ENCODE peak calls at places on chromosomes 16 and 17, in five cellular contexts. D, T, F, Q and P are unnamed samples.

GRCh38 chr16:31696968-31697743 is 169.5 kb downstream of the AHSP start:
- DNase-seq in T (no peak), F (no peak), D (no peak), Q (no peak), P (no peak)

GRCh38 chr17:80260791-80261158 is at the start of gene RNF213:
- DNase-seq in T (peak), D (no peak), F (no peak), Q (peak), P (peak)

GRCh38 chr17:4840893-4841242 is 7.7 kb downstream of the MINK1 start:
- DNase-seq in D (no peak), Q (peak), F (no peak), T (no peak), P (no peak)

GRCh38 chr16:78605548-78606097 is 506.2 kb downstream of the WWOX start:
- DNase-seq in T (no peak), D (no peak), F (no peak), Q (no peak), P (no peak)

GRCh38 chr17:75864448-75864871 is 9.3 kb upstream of the WBP2 start:
- DNase-seq in D (peak), F (peak), T (peak), Q (no peak), P (peak)

GRCh38 chr17:62807812-62808575 is at the start of gene MARCHF10:
- DNase-seq in D (no peak), T (peak), F (no peak), Q (peak), P (peak)

GRCh38 chr16:29958756-29959155 is 3.1 kb upstream of the TMEM219 start:
- DNase-seq in Q (no peak), F (no peak), T (no peak), D (no peak), P (no peak)

GRCh38 chr17:55487727-55488436 is 23.4 kb downstream of the SMIM36 start:
- DNase-seq in T (no peak), F (no peak), Q (no peak), D (no peak), P (no peak)

GRCh38 chr16:68636064-68636551 is 9.0 kb upstream of the CDH3 start:
- DNase-seq in F (no peak), T (no peak), D (peak), Q (no peak), P (no peak)

GRCh38 chr16:18788828-18789514 is 1.2 kb downstream of the RPS15A start:
- DNase-seq in F (no peak), D (no peak), T (no peak), Q (no peak), P (no peak)

GRCh38 chr17:1714980-1715802 is 5.0 kb upstream of the TLCD2 start:
- DNase-seq in Q (peak), F (peak), D (peak), T (peak), P (no peak)

GRCh38 chr16:65876200-65876498 is 490.3 kb upstream of the CDH5 start:
- DNase-seq in F (no peak), D (no peak), T (no peak), Q (no peak), P (no peak)

GRCh38 chr17:57900991-57901743 is 51.3 kb upstream of the MRPS23 start:
- DNase-seq in T (no peak), D (peak), Q (no peak), F (no peak), P (no peak)

GRCh38 chr16:4315185-4316102 is at the start of gene GLIS2:
- DNase-seq in F (peak), T (peak), Q (peak), D (no peak), P (peak)

GRCh38 chr17:66715745-66716156 is 119.2 kb upstream of the CACNG5 start:
- DNase-seq in T (no peak), D (no peak), Q (no peak), F (peak), P (peak)

GRCh38 chr17:50346313-50347086 is 574 bp downstream of the XYLT2 start:
- DNase-seq in D (no peak), F (no peak), Q (peak), T (peak), P (peak)

GRCh38 chr17:78020717-78021108 is 62.2 kb downstream of the TNRC6C start:
- DNase-seq in T (no peak), F (no peak), Q (no peak), D (no peak), P (no peak)

GRCh38 chr16:4038448-4038847 is 77.8 kb downstream of the ADCY9 start:
- DNase-seq in T (no peak), Q (no peak), F (no peak), D (no peak), P (no peak)

GRCh38 chr17:78658281-78658785 is 81.1 kb upstream of the DNAH17 start:
- DNase-seq in F (peak), Q (no peak), T (no peak), D (no peak), P (no peak)

GRCh38 chr16:56743840-56744239 is 13.9 kb downstream of the NUP93 start:
- DNase-seq in T (no peak), Q (peak), F (no peak), D (no peak), P (no peak)

GRCh38 chr17:76152580-76152979 is 11.5 kb upstream of the FOXJ1 start:
- DNase-seq in Q (no peak), F (no peak), D (no peak), T (no peak), P (no peak)

GRCh38 chr16:19228057-19228456 is 57.5 kb upstream of the CLEC19A start:
- DNase-seq in F (no peak), Q (no peak), T (no peak), D (no peak), P (no peak)

GRCh38 chr16:67537636-67538591 is 9.3 kb downstream of the RIPOR1 start:
- DNase-seq in T (peak), F (no peak), D (no peak), Q (peak), P (peak)

GRCh38 chr17:17741346-17742023 is 60.2 kb downstream of the RAI1 start:
- DNase-seq in D (peak), T (no peak), Q (no peak), F (no peak), P (no peak)

GRCh38 chr17:35868791-35869190 is at the start of gene HEATR9:
- DNase-seq in T (no peak), D (no peak), Q (no peak), F (no peak), P (no peak)

GRCh38 chr17:35872581-35872980 is 3.9 kb upstream of the HEATR9 start:
- DNase-seq in Q (no peak), F (no peak), D (no peak), T (no peak), P (no peak)

GRCh38 chr17:35866356-35866950 is 2.2 kb downstream of the HEATR9 start:
- DNase-seq in F (no peak), D (no peak), Q (no peak), T (no peak), P (no peak)

GRCh38 chr17:35875439-35876139 is 4.6 kb downstream of the CCL5 start:
- DNase-seq in D (no peak), T (no peak), F (no peak), Q (no peak), P (peak)

GRCh38 chr17:35871415-35871814 is 2.7 kb upstream of the HEATR9 start:
- DNase-seq in F (no peak), D (no peak), Q (no peak), T (no peak), P (no peak)
- TF ChIP-seq CTCF in F (no peak), D (no peak), Q (no peak), T (no peak), P (no peak)

DNA sequence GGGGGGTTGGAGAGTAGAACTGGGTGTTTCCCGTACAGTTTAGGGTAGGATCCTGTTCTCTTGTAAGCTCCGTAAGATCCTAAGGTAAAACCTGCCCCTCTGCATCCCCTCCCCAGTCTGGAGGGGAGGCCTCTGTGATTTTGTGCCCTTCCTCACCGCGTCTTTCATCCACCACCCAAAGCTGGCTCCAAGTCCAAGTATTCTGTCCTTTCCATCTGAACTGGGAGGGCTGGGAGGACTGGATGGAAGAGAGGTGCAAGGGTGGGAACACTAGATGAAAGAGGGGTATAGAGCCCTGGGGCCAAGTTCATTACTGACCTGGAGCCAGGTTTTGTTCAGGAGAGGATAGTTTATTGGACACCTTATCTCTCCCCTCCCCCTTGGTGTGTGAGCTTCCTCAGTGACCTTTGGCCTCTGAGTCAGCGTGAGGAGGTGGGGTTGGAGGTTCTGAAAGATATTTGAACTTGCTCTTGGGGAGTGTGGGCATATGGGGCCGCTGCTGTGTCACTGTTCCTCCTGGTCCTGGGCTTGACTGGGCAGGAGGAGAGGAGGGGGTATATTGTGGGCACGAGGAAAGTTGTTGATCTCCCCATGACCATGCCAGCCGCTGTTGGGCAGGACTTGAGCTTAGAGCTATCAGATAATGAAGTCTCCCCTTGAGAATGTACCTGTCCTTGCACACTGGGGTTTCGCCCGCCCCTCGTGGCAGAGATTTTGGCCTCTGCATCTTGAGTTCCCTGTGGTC is 1.6 kb downstream of the LASP1 start:
- DNase-seq in F (no peak), T (no peak), D (peak), Q (no peak), P (peak)
- TF ChIP-seq CTCF in F (no peak), T (no peak), D (no peak), Q (peak), P (peak)

GRCh38 chr16:46673320-46674013 is 15.5 kb downstream of the VPS35 start:
- DNase-seq in Q (no peak), F (no peak), D (no peak), T (peak), P (peak)
- TF ChIP-seq CTCF in Q (peak), F (peak), D (peak), T (peak), P (peak)

GRCh38 chr17:69060835-69061234 is at the start of gene ABCA9:
- DNase-seq in F (peak), T (no peak), Q (no peak), D (no peak), P (no peak)

GRCh38 chr17:69057280-69057679 is 3.4 kb downstream of the ABCA9 start:
- DNase-seq in D (no peak), Q (no peak), T (no peak), F (no peak), P (no peak)

GRCh38 chr17:69059458-69060205 is 1.1 kb downstream of the ABCA9 start:
- DNase-seq in T (no peak), Q (no peak), F (no peak), D (no peak), P (no peak)

GRCh38 chr17:69056179-69056823 is 4.4 kb downstream of the ABCA9 start:
- DNase-seq in F (no peak), T (no peak), D (no peak), Q (no peak), P (no peak)

GRCh38 chr17:69058165-69058564 is 2.6 kb downstream of the ABCA9 start:
- DNase-seq in F (no peak), Q (no peak), D (no peak), T (no peak), P (no peak)
- TF ChIP-seq CTCF in F (no peak), Q (peak), D (no peak), T (no peak), P (no peak)

DNA sequence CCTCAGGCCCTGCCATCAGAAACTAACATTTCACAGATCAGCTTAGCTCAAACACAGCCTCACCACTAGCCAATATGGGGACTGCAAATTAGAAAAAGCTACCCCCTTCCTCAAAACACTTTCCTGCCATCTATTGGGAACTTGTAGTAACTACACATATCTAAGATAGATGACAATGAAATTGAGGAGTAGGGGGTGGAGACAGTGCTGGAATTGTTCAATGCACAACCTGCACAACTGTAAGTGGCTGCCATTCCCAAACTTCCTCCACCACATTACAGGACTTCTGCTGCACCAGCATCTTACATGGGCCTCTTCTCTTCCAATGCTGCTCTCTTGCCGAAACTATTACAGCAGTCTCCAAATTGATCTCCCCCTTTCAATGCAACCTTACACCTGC is 21.8 kb downstream of the AIPL1 start:
- DNase-seq in T (no peak), Q (no peak), F (no peak), D (no peak), P (peak)
- TF ChIP-seq CTCF in T (peak), Q (no peak), F (peak), D (peak), P (peak)